ENCODE peak calls at places on chromosome 4, in nine cellular contexts. Z, V, T, B, Y, U, F, X and D are unnamed samples.

GRCh38 chr4:168830777-168831512 is 179.1 kb downstream of the CBR4 start:
- DNase-seq in T (no peak), Y (no peak), Z (no peak), B (no peak), V (no peak), X (no peak), U (no peak), F (no peak), D (no peak)

GRCh38 chr4:49032440-49033161 is 46.5 kb downstream of the CWH43 start:
- DNase-seq in F (peak), V (peak), T (peak), X (peak), Y (no peak), Z (peak), U (peak), B (no peak), D (no peak)

GRCh38 chr4:44984083-44984482 is 257.7 kb upstream of the GNPDA2 start:
- DNase-seq in T (no peak), Y (no peak), V (no peak), X (no peak), U (no peak), Z (no peak), B (no peak), F (no peak), D (no peak)

GRCh38 chr4:5962416-5962815 is 55.8 kb downstream of the C4orf50 start:
- DNase-seq in T (no peak), Y (no peak), Z (no peak), X (no peak), V (no peak), F (no peak), B (no peak), U (no peak), D (no peak)

GRCh38 chr4:156798438-156798837 is 173.2 kb downstream of the PDGFC start:
- DNase-seq in T (no peak), B (no peak), X (no peak), Z (no peak), F (no peak), V (no peak), Y (no peak), U (no peak), D (no peak)

GRCh38 chr4:76585270-76585669 is 150.2 kb downstream of the SHROOM3 start:
- DNase-seq in U (peak), X (no peak), V (peak), B (no peak), T (no peak), Y (no peak), Z (no peak), F (no peak), D (no peak)

GRCh38 chr4:187209921-187210613 is 486.4 kb upstream of the FAT1 start:
- DNase-seq in F (no peak), U (no peak), Y (no peak), Z (peak), X (no peak), V (no peak), B (peak), T (no peak), D (peak)

GRCh38 chr4:32745351-32745750 is 2025.2 kb downstream of the PCDH7 start:
- DNase-seq in F (no peak), T (no peak), X (no peak), V (no peak), Z (peak), B (no peak), Y (no peak), U (no peak), D (no peak)

GRCh38 chr4:173051697-173052096 is 116.9 kb upstream of the GALNT7 start:
- DNase-seq in B (no peak), V (peak), Z (no peak), X (no peak), F (no peak), U (no peak), Y (no peak), T (no peak), D (no peak)

GRCh38 chr4:168655182-168655581 is 158.3 kb downstream of the PALLD start:
- DNase-seq in T (no peak), V (no peak), Y (no peak), Z (no peak), B (no peak), F (no peak), U (no peak), X (no peak), D (no peak)

GRCh38 chr4:16609170-16609758 is 289.2 kb downstream of the LDB2 start:
- DNase-seq in V (no peak), B (no peak), T (no peak), F (no peak), U (no peak), X (no peak), Y (no peak), Z (no peak), D (no peak)

GRCh38 chr4:145939241-145939640 is 618 bp upstream of the ZNF827 start:
- DNase-seq in Y (no peak), V (peak), B (no peak), F (no peak), T (no peak), Z (no peak), U (no peak), X (no peak), D (no peak)

GRCh38 chr4:74364649-74365491 is at the start of gene EREG:
- DNase-seq in T (peak), X (peak), B (no peak), V (peak), U (no peak), F (peak), Z (no peak), Y (peak), D (peak)

GRCh38 chr4:146165840-146166239 is 9.7 kb upstream of the LSM6 start:
- DNase-seq in F (no peak), Y (no peak), Z (no peak), T (no peak), U (no peak), X (no peak), V (peak), B (peak), D (no peak)

GRCh38 chr4:153211986-153212720 is 7.9 kb downstream of the TRIM2 start:
- DNase-seq in B (peak), U (no peak), Y (no peak), T (peak), F (no peak), V (peak), X (no peak), Z (no peak), D (no peak)

GRCh38 chr4:79049840-79050520 is 110.7 kb upstream of the PAQR3 start:
- DNase-seq in F (no peak), X (no peak), V (no peak), B (no peak), Z (no peak), T (no peak), U (no peak), Y (no peak), D (peak)

GRCh38 chr4:176769519-176769918 is 23.2 kb downstream of the VEGFC start:
- DNase-seq in X (no peak), Y (no peak), V (peak), U (no peak), B (peak), T (no peak), F (no peak), Z (no peak), D (no peak)

GRCh38 chr4:28287837-28288236 is 1427.2 kb downstream of the STIM2 start:
- DNase-seq in T (no peak), U (peak), B (peak), Z (no peak), V (peak), Y (no peak), F (no peak), X (no peak), D (no peak)

GRCh38 chr4:85398276-85398675 is 76.7 kb upstream of the ARHGAP24 start:
- DNase-seq in Y (no peak), B (no peak), U (peak), Z (no peak), V (peak), F (no peak), X (no peak), T (no peak), D (no peak)

GRCh38 chr4:183082053-183082452 is 17.0 kb upstream of the WWC2 start:
- DNase-seq in Y (no peak), F (no peak), T (no peak), X (no peak), U (no peak), V (no peak), Z (no peak), B (no peak), D (no peak)

GRCh38 chr4:173272987-173273386 is 61.2 kb downstream of the HMGB2 start:
- DNase-seq in T (no peak), Z (no peak), U (no peak), B (no peak), F (no peak), V (peak), Y (no peak), X (no peak), D (no peak)

GRCh38 chr4:161936625-161937133 is 227.1 kb downstream of the FSTL5 start:
- DNase-seq in F (no peak), Z (no peak), Y (no peak), T (no peak), V (peak), U (peak), B (peak), X (no peak), D (no peak)

GRCh38 chr4:141047228-141047884 is 85.9 kb downstream of the RNF150 start:
- DNase-seq in V (peak), F (no peak), X (no peak), Y (no peak), B (no peak), Z (no peak), T (no peak), U (no peak), D (no peak)

GRCh38 chr4:101135371-101136010 is 211.8 kb downstream of the PPP3CA start:
- DNase-seq in Z (peak), U (no peak), T (no peak), Y (no peak), V (no peak), X (no peak), B (no peak), F (no peak), D (no peak)

GRCh38 chr4:1058198-1058996 is 47.0 kb downstream of the FGFRL1 start:
- DNase-seq in F (no peak), X (no peak), Y (no peak), U (no peak), Z (no peak), V (no peak), B (no peak), T (no peak), D (no peak)

GRCh38 chr4:145861331-145862318 is 77.0 kb downstream of the ZNF827 start:
- DNase-seq in T (no peak), Z (no peak), V (peak), F (no peak), U (no peak), B (no peak), X (no peak), Y (no peak), D (no peak)

GRCh38 chr4:10598829-10599228 is 85.7 kb downstream of the CLNK start:
- DNase-seq in U (no peak), F (no peak), T (no peak), B (no peak), X (no peak), Z (no peak), Y (no peak), V (no peak), D (no peak)

GRCh38 chr4:41749650-41750049 is 1.1 kb upstream of the PHOX2B start:
- DNase-seq in Z (no peak), F (no peak), U (no peak), T (no peak), B (no peak), X (no peak), Y (no peak), V (no peak), D (no peak)

GRCh38 chr4:56323386-56323785 is 63.9 kb downstream of the AASDH start:
- DNase-seq in F (no peak), Z (peak), T (no peak), V (no peak), U (no peak), X (peak), B (no peak), Y (no peak), D (no peak)

GRCh38 chr4:78424456-78424855 is 127.1 kb upstream of the ANXA3 start:
- DNase-seq in Y (no peak), T (no peak), Z (no peak), F (no peak), U (no peak), V (no peak), X (no peak), B (no peak), D (no peak)

GRCh38 chr4:151806511-151806927 is 45.7 kb upstream of the GATB start:
- DNase-seq in B (peak), T (no peak), U (peak), Z (no peak), Y (no peak), F (no peak), X (no peak), V (peak), D (no peak)

GRCh38 chr4:114038762-114039392 is 59.4 kb upstream of the ARSJ start:
- DNase-seq in B (no peak), Z (no peak), X (no peak), F (no peak), V (no peak), U (no peak), Y (no peak), T (no peak), D (no peak)

GRCh38 chr4:159105063-159105414 is 2.2 kb downstream of the RAPGEF2 start:
- DNase-seq in Z (no peak), Y (no peak), X (no peak), U (no peak), T (no peak), F (no peak), B (no peak), V (peak), D (no peak)